ENCODE peak calls at places on chromosomes 7 and 10, in ten cellular contexts. B is fibroblast of the conjunctiva; V is effector CD4-positive, alpha-beta T cell; R is NT2/D1; C is fibroblast of lung; P is NCI-H1105; Y is HL-60; D is NCI-H1436; S is putamen; E is COLO829. Z is an unnamed sample.

GRCh38 chr10:20004087-20004523 is 187.9 kb downstream of the PLXDC2 start:
- DNase-seq in B (no peak), V (no peak), R (no peak), C (peak; percentile 65), P (no peak), Y (peak; percentile 38), D (no peak), S (no peak), E (no peak), Z (no peak)

GRCh38 chr10:64463406-64463805 is 942.2 kb downstream of the REEP3 start:
- DNase-seq in B (no peak), V (no peak), R (no peak), C (no peak), P (no peak), Y (no peak), D (no peak), S (no peak), E (no peak), Z (no peak)

GRCh38 chr7:142594078-142594477 is 155.2 kb upstream of the PRSS1 start:
- DNase-seq in B (no peak), V (no peak), R (no peak), C (no peak), P (no peak), Y (no peak), D (no peak), S (no peak), E (no peak), Z (no peak)

GRCh38 chr10:36023939-36024338 is 381.8 kb upstream of the FZD8 start:
- DNase-seq in B (no peak), V (no peak), R (peak; percentile 8), C (peak; percentile 33), P (no peak), Y (no peak), D (no peak), S (no peak), E (peak; percentile 2), Z (no peak)

GRCh38 chr10:27513451-27514191 is 9.5 kb downstream of the RAB18 start:
- DNase-seq in B (no peak), V (no peak), R (no peak), C (peak; percentile 11), P (no peak), Y (no peak), D (no peak), S (no peak), E (no peak), Z (no peak)

GRCh38 chr7:34309584-34309983 is 348.4 kb upstream of the NPSR1 start:
- DNase-seq in B (no peak), V (no peak), R (no peak), C (no peak), P (no peak), Y (no peak), D (no peak), S (no peak), E (no peak), Z (no peak)

GRCh38 chr10:24207781-24208611 is 942 bp upstream of the KIAA1217 start:
- DNase-seq in B (no peak), V (no peak), R (no peak), C (peak; percentile 30), P (peak; percentile 34), Y (no peak), D (no peak), S (no peak), E (peak; percentile 29), Z (no peak)

GRCh38 chr7:37440738-37441404 is 7.8 kb downstream of the ELMO1 start:
- DNase-seq in B (no peak), V (peak; percentile 11), R (no peak), C (no peak), P (no peak), Y (no peak), D (no peak), S (no peak), E (no peak), Z (no peak)

GRCh38 chr10:99370993-99371392 is 41.8 kb downstream of the CNNM1 start:
- DNase-seq in B (no peak), V (no peak), R (no peak), C (no peak), P (no peak), Y (no peak), D (peak; percentile 20), S (no peak), E (peak; percentile 22), Z (no peak)

GRCh38 chr7:98640375-98640774 is 23.3 kb downstream of the NPTX2 start:
- DNase-seq in B (no peak), V (no peak), R (no peak), C (no peak), P (no peak), Y (no peak), D (no peak), S (no peak), E (no peak), Z (no peak)

GRCh38 chr7:822692-823276 is 9.5 kb upstream of the SUN1 start:
- DNase-seq in B (no peak), V (no peak), R (no peak), C (no peak), P (no peak), Y (no peak), D (no peak), S (no peak), E (no peak), Z (no peak)

GRCh38 chr7:8114175-8114574 is 145.6 kb downstream of the GLCCI1 start:
- DNase-seq in B (no peak), V (no peak), R (no peak), C (no peak), P (no peak), Y (no peak), D (no peak), S (no peak), E (no peak), Z (no peak)

GRCh38 chr10:69446650-69447151 is 4.6 kb upstream of the TSPAN15 start:
- DNase-seq in B (no peak), V (no peak), R (no peak), C (peak; percentile 54), P (no peak), Y (no peak), D (no peak), S (no peak), E (peak; percentile 38), Z (no peak)

GRCh38 chr10:69876931-69877330 is 75.2 kb downstream of the COL13A1 start:
- DNase-seq in B (no peak), V (no peak), R (no peak), C (no peak), P (no peak), Y (no peak), D (no peak), S (no peak), E (no peak), Z (no peak)

Z was measured in ecto neural progenitor cell.